ENCODE peak calls at places on chromosomes 1 and 21, in five cellular contexts. One of them, this sample, is unnamed.

GRCh38 chr1:2109581-2110021 is 59.4 kb downstream of the PRKCZ start:
- DNase-seq in cardiac fibroblast: no peak
- DNase-seq in CD8-positive, alpha-beta T cell: no peak
- DNase-seq in astrocyte: no peak
- DNase-seq in stomach: no peak
- DNase-seq in this sample: no peak

GRCh38 chr1:159009704-159010361 is at the start of gene IFI16:
- DNase-seq in cardiac fibroblast: peak
- DNase-seq in CD8-positive, alpha-beta T cell: no peak
- DNase-seq in astrocyte: peak
- DNase-seq in stomach: no peak
- DNase-seq in this sample: no peak

GRCh38 chr21:44891631-44892031 is 18.1 kb upstream of the PTTG1IP start:
- DNase-seq in cardiac fibroblast: no peak
- DNase-seq in CD8-positive, alpha-beta T cell: no peak
- DNase-seq in astrocyte: no peak
- DNase-seq in stomach: no peak
- DNase-seq in this sample: no peak

GRCh38 chr1:207871117-207871649 is 39.7 kb downstream of the CD34 start:
- DNase-seq in cardiac fibroblast: no peak
- DNase-seq in CD8-positive, alpha-beta T cell: no peak
- DNase-seq in astrocyte: no peak
- DNase-seq in stomach: no peak
- DNase-seq in this sample: no peak

GRCh38 chr1:54781023-54781723 is 16.9 kb upstream of the PARS2 start:
- DNase-seq in cardiac fibroblast: no peak
- DNase-seq in CD8-positive, alpha-beta T cell: no peak
- DNase-seq in astrocyte: no peak
- DNase-seq in stomach: no peak
- DNase-seq in this sample: no peak

GRCh38 chr1:30171956-30172694 is 551.3 kb downstream of the MATN1 start:
- DNase-seq in cardiac fibroblast: no peak
- DNase-seq in CD8-positive, alpha-beta T cell: no peak
- DNase-seq in astrocyte: no peak
- DNase-seq in stomach: peak
- DNase-seq in this sample: no peak

GRCh38 chr1:204304067-204304466 is 55.7 kb downstream of the PLEKHA6 start:
- DNase-seq in cardiac fibroblast: no peak
- DNase-seq in CD8-positive, alpha-beta T cell: no peak
- DNase-seq in astrocyte: no peak
- DNase-seq in stomach: no peak
- DNase-seq in this sample: no peak

GRCh38 chr1:101017448-101017847 is 8.1 kb downstream of the DPH5 start:
- DNase-seq in cardiac fibroblast: no peak
- DNase-seq in CD8-positive, alpha-beta T cell: no peak
- DNase-seq in astrocyte: no peak
- DNase-seq in stomach: no peak
- DNase-seq in this sample: no peak

GRCh38 chr1:156480411-156481192 is 20.0 kb downstream of the MEF2D start:
- DNase-seq in cardiac fibroblast: peak
- DNase-seq in CD8-positive, alpha-beta T cell: peak
- DNase-seq in astrocyte: no peak
- DNase-seq in stomach: peak
- DNase-seq in this sample: peak

GRCh38 chr1:225881081-225882007 is 836 bp downstream of the TMEM63A start:
- DNase-seq in cardiac fibroblast: peak
- DNase-seq in CD8-positive, alpha-beta T cell: no peak
- DNase-seq in astrocyte: peak
- DNase-seq in stomach: peak
- DNase-seq in this sample: no peak

GRCh38 chr1:239126881-239127280 is 259.5 kb upstream of the CHRM3 start:
- DNase-seq in cardiac fibroblast: no peak
- DNase-seq in CD8-positive, alpha-beta T cell: no peak
- DNase-seq in astrocyte: peak
- DNase-seq in stomach: no peak
- DNase-seq in this sample: no peak

GRCh38 chr1:89936694-89937093 is 58.2 kb upstream of the ZNF326 start:
- DNase-seq in cardiac fibroblast: no peak
- DNase-seq in CD8-positive, alpha-beta T cell: no peak
- DNase-seq in astrocyte: no peak
- DNase-seq in stomach: no peak
- DNase-seq in this sample: no peak

GRCh38 chr1:89938171-89939055 is 56.5 kb upstream of the ZNF326 start:
- DNase-seq in cardiac fibroblast: peak
- DNase-seq in CD8-positive, alpha-beta T cell: no peak
- DNase-seq in astrocyte: peak
- DNase-seq in stomach: no peak
- DNase-seq in this sample: no peak

GRCh38 chr1:89934441-89934840 is 60.5 kb upstream of the ZNF326 start:
- DNase-seq in cardiac fibroblast: no peak
- DNase-seq in CD8-positive, alpha-beta T cell: no peak
- DNase-seq in astrocyte: no peak
- DNase-seq in stomach: no peak
- DNase-seq in this sample: no peak

GRCh38 chr1:89932598-89933364 is 62.1 kb upstream of the ZNF326 start:
- DNase-seq in cardiac fibroblast: no peak
- DNase-seq in CD8-positive, alpha-beta T cell: no peak
- DNase-seq in astrocyte: no peak
- DNase-seq in stomach: no peak
- DNase-seq in this sample: no peak

DNA sequence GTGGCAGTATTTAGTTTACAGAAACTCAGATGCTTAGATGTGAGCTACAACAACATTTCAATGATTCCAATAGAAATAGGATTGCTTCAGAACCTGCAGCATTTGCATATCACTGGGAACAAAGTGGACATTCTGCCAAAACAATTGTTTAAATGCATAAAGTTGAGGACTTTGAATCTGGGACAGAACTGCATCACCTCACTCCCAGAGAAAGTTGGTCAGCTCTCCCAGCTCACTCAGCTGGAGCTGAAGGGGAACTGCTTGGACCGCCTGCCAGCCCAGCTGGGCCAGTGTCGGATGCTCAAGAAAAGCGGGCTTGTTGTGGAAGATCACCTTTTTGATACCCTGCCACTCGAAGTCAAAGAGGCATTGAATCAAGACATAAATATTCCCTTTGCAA is 59.7 kb upstream of the ZNF326 start:
- DNase-seq in cardiac fibroblast: no peak
- DNase-seq in CD8-positive, alpha-beta T cell: no peak
- DNase-seq in astrocyte: no peak
- DNase-seq in stomach: no peak
- DNase-seq in this sample: no peak
- TF ChIP-seq CTCF in cardiac fibroblast: no peak
- TF ChIP-seq CTCF in CD8-positive, alpha-beta T cell: no peak
- TF ChIP-seq CTCF in astrocyte: no peak
- TF ChIP-seq CTCF in stomach: no peak
- TF ChIP-seq CTCF in this sample: no peak

GRCh38 chr1:209993061-209993830 is 55.2 kb downstream of the SYT14 start:
- DNase-seq in cardiac fibroblast: no peak
- DNase-seq in CD8-positive, alpha-beta T cell: no peak
- DNase-seq in astrocyte: no peak
- DNase-seq in stomach: no peak
- DNase-seq in this sample: no peak

GRCh38 chr1:209985002-209985401 is 47.0 kb downstream of the SYT14 start:
- DNase-seq in cardiac fibroblast: no peak
- DNase-seq in CD8-positive, alpha-beta T cell: no peak
- DNase-seq in astrocyte: no peak
- DNase-seq in stomach: no peak
- DNase-seq in this sample: no peak

GRCh38 chr1:209988706-209989105 is 50.7 kb downstream of the SYT14 start:
- DNase-seq in cardiac fibroblast: peak
- DNase-seq in CD8-positive, alpha-beta T cell: no peak
- DNase-seq in astrocyte: peak
- DNase-seq in stomach: no peak
- DNase-seq in this sample: no peak

GRCh38 chr1:209983953-209984352 is 45.9 kb downstream of the SYT14 start:
- DNase-seq in cardiac fibroblast: no peak
- DNase-seq in CD8-positive, alpha-beta T cell: no peak
- DNase-seq in astrocyte: no peak
- DNase-seq in stomach: no peak
- DNase-seq in this sample: no peak

GRCh38 chr1:209989525-209989924 is 51.5 kb downstream of the SYT14 start:
- DNase-seq in cardiac fibroblast: peak
- DNase-seq in CD8-positive, alpha-beta T cell: no peak
- DNase-seq in astrocyte: peak
- DNase-seq in stomach: no peak
- DNase-seq in this sample: no peak
- TF ChIP-seq CTCF in cardiac fibroblast: peak
- TF ChIP-seq CTCF in CD8-positive, alpha-beta T cell: no peak
- TF ChIP-seq CTCF in astrocyte: peak
- TF ChIP-seq CTCF in stomach: no peak
- TF ChIP-seq CTCF in this sample: peak

GRCh38 chr1:114441332-114441731 is 69.7 kb downstream of the TRIM33 start:
- DNase-seq in cardiac fibroblast: no peak
- DNase-seq in CD8-positive, alpha-beta T cell: no peak
- DNase-seq in astrocyte: no peak
- DNase-seq in stomach: no peak
- DNase-seq in this sample: no peak

GRCh38 chr1:114435088-114435715 is 75.8 kb downstream of the TRIM33 start:
- DNase-seq in cardiac fibroblast: no peak
- DNase-seq in CD8-positive, alpha-beta T cell: no peak
- DNase-seq in astrocyte: no peak
- DNase-seq in stomach: no peak
- DNase-seq in this sample: no peak

GRCh38 chr1:114437812-114438211 is 73.2 kb downstream of the TRIM33 start:
- DNase-seq in cardiac fibroblast: no peak
- DNase-seq in CD8-positive, alpha-beta T cell: no peak
- DNase-seq in astrocyte: no peak
- DNase-seq in stomach: no peak
- DNase-seq in this sample: no peak

GRCh38 chr1:114436799-114437198 is 74.2 kb downstream of the TRIM33 start:
- DNase-seq in cardiac fibroblast: no peak
- DNase-seq in CD8-positive, alpha-beta T cell: no peak
- DNase-seq in astrocyte: no peak
- DNase-seq in stomach: no peak
- DNase-seq in this sample: no peak

GRCh38 chr1:114439369-114439768 is 71.6 kb downstream of the TRIM33 start:
- DNase-seq in cardiac fibroblast: no peak
- DNase-seq in CD8-positive, alpha-beta T cell: no peak
- DNase-seq in astrocyte: no peak
- DNase-seq in stomach: no peak
- DNase-seq in this sample: no peak
- TF ChIP-seq CTCF in cardiac fibroblast: no peak
- TF ChIP-seq CTCF in CD8-positive, alpha-beta T cell: no peak
- TF ChIP-seq CTCF in astrocyte: no peak
- TF ChIP-seq CTCF in stomach: no peak
- TF ChIP-seq CTCF in this sample: no peak

DNA sequence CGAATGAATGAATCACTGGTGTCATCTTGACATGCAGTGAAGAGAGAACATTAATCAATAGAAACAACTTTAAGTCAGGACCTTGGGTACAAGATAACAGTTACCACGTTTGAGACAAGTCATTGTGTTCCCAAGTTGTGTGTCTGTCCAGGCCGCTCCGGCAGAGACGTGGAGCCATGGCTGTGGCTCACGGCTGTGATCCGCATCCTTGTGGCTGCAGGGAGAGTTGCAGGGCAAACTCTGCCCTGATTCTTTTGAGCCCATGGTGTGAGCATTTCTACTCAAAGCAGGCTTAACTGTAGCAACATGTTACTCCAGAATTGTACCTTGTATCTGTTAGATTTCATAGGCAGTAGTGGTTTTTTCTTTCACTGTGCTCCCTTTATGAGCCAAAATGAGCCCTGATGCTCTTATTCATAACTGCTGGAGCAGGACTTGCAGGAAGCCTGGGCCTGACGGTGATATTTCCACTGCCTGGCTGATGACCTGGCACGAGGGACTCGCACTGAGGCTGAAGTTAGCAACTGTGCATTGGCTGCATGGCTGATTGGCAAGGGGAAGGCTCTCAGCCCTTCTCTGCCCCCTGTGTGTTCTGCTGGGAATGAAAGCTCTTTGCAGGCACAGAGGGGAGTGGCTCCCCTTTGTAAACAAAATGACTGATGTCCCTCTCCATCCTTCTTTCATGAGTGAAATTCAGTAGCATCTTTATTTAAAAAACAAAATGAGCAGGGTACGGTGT is 465.3 kb downstream of the AJAP1 start:
- DNase-seq in cardiac fibroblast: no peak
- DNase-seq in CD8-positive, alpha-beta T cell: no peak
- DNase-seq in astrocyte: no peak
- DNase-seq in stomach: no peak
- DNase-seq in this sample: no peak
- TF ChIP-seq CTCF in cardiac fibroblast: no peak
- TF ChIP-seq CTCF in CD8-positive, alpha-beta T cell: no peak
- TF ChIP-seq CTCF in astrocyte: no peak
- TF ChIP-seq CTCF in stomach: no peak
- TF ChIP-seq CTCF in this sample: no peak

This sample was measured in mesothelial cell of epicardium.